ENCODE peak calls at places on chromosomes 7 and 10, in four cellular contexts. D is esophagus muscularis mucosa, J is upper lobe of left lung, W is suprapubic skin. E is an unnamed sample.
A peak's percentile ranks its signal among the peaks of the same experiment; 100 is the strongest.

GRCh38 chr7:155172141-155172540 is 102.0 kb downstream of the HTR5A start:
- DNase-seq in D (peak; percentile 88), J (no peak), W (no peak), E (no peak)

GRCh38 chr7:5423844-5424688 is 432 bp upstream of the TNRC18 start:
- DNase-seq in D (peak; percentile 100), J (peak; percentile 92), W (peak; percentile 96), E (peak; percentile 99)

GRCh38 chr7:92778972-92779371 is 57.4 kb downstream of the CDK6 start:
- DNase-seq in D (no peak), J (peak; percentile 26), W (no peak), E (no peak)

GRCh38 chr10:101646369-101646768 is 48.6 kb downstream of the FBXW4 start:
- DNase-seq in D (no peak), J (no peak), W (no peak), E (no peak)

GRCh38 chr7:54705436-54705835 is 53.6 kb downstream of the SEC61G start:
- DNase-seq in D (peak; percentile 72), J (no peak), W (no peak), E (peak; percentile 41)

GRCh38 chr10:6734286-6734685 is 154.2 kb upstream of the PRKCQ start:
- DNase-seq in D (no peak), J (no peak), W (no peak), E (no peak)

GRCh38 chr7:24717247-24717622 is 40.0 kb downstream of the GSDME start:
- DNase-seq in D (peak; percentile 92), J (no peak), W (no peak), E (no peak)

GRCh38 chr7:121385800-121386179 is 10.3 kb downstream of the FAM3C start:
- DNase-seq in D (no peak), J (no peak), W (no peak), E (no peak)

GRCh38 chr10:101244321-101245050 is 15.2 kb upstream of the LBX1 start:
- DNase-seq in D (no peak), J (no peak), W (no peak), E (peak; percentile 26)

GRCh38 chr10:9621216-9621615 is 1396.5 kb upstream of the CELF2 start:
- DNase-seq in D (no peak), J (no peak), W (no peak), E (no peak)

GRCh38 chr10:52146766-52147165 is 167.3 kb upstream of the DKK1 start:
- DNase-seq in D (no peak), J (no peak), W (no peak), E (no peak)

GRCh38 chr10:124524991-124525653 is 63.5 kb downstream of the LHPP start:
- DNase-seq in D (no peak), J (peak; percentile 33), W (peak; percentile 82), E (no peak)

GRCh38 chr7:106397994-106398393 is 113.2 kb upstream of the NAMPT start:
- DNase-seq in D (no peak), J (no peak), W (no peak), E (no peak)

GRCh38 chr10:21493841-21494220 is 31.7 kb downstream of the SKIDA1 start:
- DNase-seq in D (no peak), J (no peak), W (no peak), E (no peak)

GRCh38 chr7:18541189-18541870 is 45.8 kb downstream of the HDAC9 start:
- DNase-seq in D (no peak), J (peak; percentile 26), W (no peak), E (no peak)

GRCh38 chr10:60425392-60426110 is 35.9 kb upstream of the ANK3 start:
- DNase-seq in D (no peak), J (no peak), W (no peak), E (no peak)

GRCh38 chr10:44293842-44294241 is 91.1 kb downstream of the CXCL12 start:
- DNase-seq in D (peak; percentile 91), J (peak; percentile 82), W (no peak), E (no peak)

GRCh38 chr10:113108180-113108835 is 158.3 kb downstream of the TCF7L2 start:
- DNase-seq in D (no peak), J (peak; percentile 34), W (no peak), E (no peak)

GRCh38 chr7:76269895-76270294 is 32.6 kb upstream of the HSPB1 start:
- DNase-seq in D (no peak), J (no peak), W (no peak), E (no peak)

GRCh38 chr7:20514364-20514763 is 101.1 kb upstream of the ABCB5 start:
- DNase-seq in D (no peak), J (peak; percentile 30), W (no peak), E (no peak)

GRCh38 chr7:37354661-37355131 is 94.0 kb downstream of the ELMO1 start:
- DNase-seq in D (peak; percentile 94), J (peak; percentile 59), W (peak; percentile 87), E (no peak)

GRCh38 chr7:22587322-22587721 is 87.3 kb upstream of the STEAP1B start:
- DNase-seq in D (no peak), J (no peak), W (no peak), E (no peak)

GRCh38 chr7:34133356-34133982 is 228.1 kb downstream of the BMPER start:
- DNase-seq in D (no peak), J (no peak), W (no peak), E (no peak)

GRCh38 chr10:123140983-123141390 is 5.2 kb downstream of the HMX3 start:
- DNase-seq in D (peak; percentile 53), J (no peak), W (no peak), E (no peak)
- TF ChIP-seq POLR2A in D (no peak), J (no peak), W (no peak), E (no peak)

GRCh38 chr10:110876788-110877187 is 5.1 kb downstream of the PDCD4 start:
- DNase-seq in D (no peak), J (no peak), W (no peak), E (no peak)

GRCh38 chr10:110873951-110874350 is 2.2 kb downstream of the PDCD4 start:
- DNase-seq in D (no peak), J (no peak), W (no peak), E (no peak)

GRCh38 chr10:110872984-110873569 is 1.3 kb downstream of the PDCD4 start:
- DNase-seq in D (no peak), J (no peak), W (no peak), E (no peak)

GRCh38 chr10:110872145-110872983 is 636 bp downstream of the PDCD4 start:
- DNase-seq in D (no peak), J (peak; percentile 73), W (peak; percentile 88), E (no peak)

GRCh38 chr10:110876000-110876399 is 4.3 kb downstream of the PDCD4 start:
- DNase-seq in D (no peak), J (no peak), W (no peak), E (no peak)
- H3K4me3 ChIP-seq in D (no peak overlapping the region), J (no peak overlapping the region), W (peak overlapping the region; percentile 87), E (no peak overlapping the region)

DNA sequence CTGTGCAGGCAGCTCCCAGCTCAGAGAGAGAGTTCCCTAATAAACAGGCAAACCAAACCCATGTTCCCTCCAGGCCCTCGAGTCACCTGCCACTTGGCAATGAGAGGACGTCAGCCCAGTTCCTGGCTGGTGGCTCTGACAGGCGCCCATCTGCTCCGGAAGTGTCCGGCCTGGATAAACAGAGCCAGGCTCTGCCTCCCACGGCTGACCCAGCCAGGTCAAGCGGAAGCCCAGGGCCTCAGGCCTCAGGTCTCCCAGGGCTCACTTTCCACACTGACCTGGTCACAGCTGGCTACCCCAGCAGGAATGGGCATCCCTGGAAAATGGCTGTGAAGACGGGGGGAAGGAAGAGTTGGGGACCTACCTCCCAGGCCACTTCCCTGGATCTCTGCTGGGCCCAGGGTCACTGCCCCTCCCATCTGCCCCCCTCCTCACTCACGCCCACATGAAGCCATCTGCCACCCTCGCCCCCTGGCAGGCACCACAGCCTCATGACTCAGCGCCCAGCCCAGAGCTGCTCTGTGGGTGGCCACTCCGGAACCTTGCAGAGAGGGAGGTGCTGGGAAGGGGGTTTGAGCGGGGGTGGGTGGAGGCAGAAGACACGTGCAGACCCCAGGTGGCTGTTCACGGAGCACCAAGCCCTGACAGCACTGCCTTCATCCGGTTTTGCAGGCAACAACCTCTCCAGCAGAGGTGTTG is 37.4 kb upstream of the DUSP5 start:
- DNase-seq in D (no peak), J (peak; percentile 31), W (no peak), E (no peak)
- TF ChIP-seq POLR2AphosphoS5 in D (no peak), J (peak; percentile 54), W (no peak), E (peak; percentile 40)

GRCh38 chr7:2314209-2314955 is at the start of gene SNX8:
- DNase-seq in D (peak; percentile 97), J (peak; percentile 92), W (peak; percentile 92), E (peak; percentile 76)
- TF ChIP-seq POLR2A in D (no peak), J (peak; percentile 84), W (peak; percentile 36), E (no peak)

GRCh38 chr7:74002474-74003017 is 25.4 kb upstream of the ELN start:
- DNase-seq in D (no peak), J (peak; percentile 70), W (no peak), E (peak; percentile 58)
- H3K4me3 ChIP-seq in D (no peak overlapping the region), J (no peak overlapping the region), W (no peak overlapping the region), E (peak overlapping the region; percentile 82)

GRCh38 chr10:78936412-78937342 is 132.1 kb upstream of the ZMIZ1 start:
- DNase-seq in D (no peak), J (no peak), W (no peak), E (no peak)
- TF ChIP-seq POLR2AphosphoS5 in D (no peak), J (peak; percentile 15), W (no peak), E (no peak)